ENCODE peak calls at places on chromosomes 2 and 18, in eight cellular contexts. M is tibial nerve, X is HCT116, Y is uterus, U is sigmoid colon, B is testis, O is right lobe of liver, G is breast epithelium. P is an unnamed sample. For H3K36me3, the result is how much of the 10 kb centered on the place peaks cover.

GRCh38 chr18:7565677-7566076 is 1.4 kb upstream of the PTPRM start:
- DNase-seq in Y (no peak), U (no peak), B (no peak), O (no peak), X (no peak), M (no peak), G (no peak), P (no peak)

GRCh38 chr18:75915941-75916640 is 488.6 kb upstream of the SMIM21 start:
- DNase-seq in M (no peak), U (no peak), Y (peak), G (no peak), B (peak), O (no peak), X (no peak), P (no peak)

GRCh38 chr2:182592691-182593393 is 123.2 kb upstream of the DNAJC10 start:
- DNase-seq in O (no peak), B (no peak), X (peak), M (no peak), G (no peak), Y (no peak), U (no peak), P (no peak)

GRCh38 chr2:11896386-11896785 is 150.0 kb downstream of the LPIN1 start:
- DNase-seq in G (no peak), U (no peak), M (no peak), O (no peak), B (no peak), X (no peak), Y (no peak), P (no peak)

GRCh38 chr18:26477828-26478466 is 70.4 kb downstream of the KCTD1 start:
- DNase-seq in B (no peak), O (no peak), Y (no peak), M (no peak), G (no peak), U (no peak), X (no peak), P (no peak)

GRCh38 chr18:66511810-66512209 is 92.1 kb downstream of the CDH19 start:
- DNase-seq in M (no peak), X (no peak), U (no peak), B (no peak), O (no peak), G (no peak), Y (no peak), P (no peak)

GRCh38 chr2:161954103-161954502 is 119.9 kb downstream of the DPP4 start:
- DNase-seq in O (no peak), U (no peak), X (no peak), M (no peak), B (no peak), G (no peak), Y (no peak), P (no peak)

GRCh38 chr2:219571311-219572236 is at the start of gene OBSL1:
- DNase-seq in B (peak), G (no peak), O (peak), U (peak), X (no peak), Y (peak), M (no peak), P (peak)

GRCh38 chr2:238510911-238511613 is 84.3 kb downstream of the ASB1 start:
- DNase-seq in X (no peak), B (no peak), Y (no peak), U (peak), M (no peak), O (no peak), G (no peak), P (no peak)

GRCh38 chr2:158637357-158637756 is 157.8 kb upstream of the DAPL1 start:
- DNase-seq in U (no peak), Y (no peak), B (no peak), M (no peak), X (no peak), G (no peak), O (no peak), P (no peak)

GRCh38 chr18:37419272-37419671 is 146.3 kb downstream of the CELF4 start:
- DNase-seq in O (no peak), X (no peak), Y (no peak), U (no peak), G (no peak), B (no peak), M (no peak), P (no peak)

GRCh38 chr2:25323042-25323514 is 18.6 kb downstream of the DNMT3A start:
- DNase-seq in O (no peak), G (no peak), X (no peak), B (peak), U (no peak), M (no peak), Y (no peak), P (no peak)

GRCh38 chr18:44592639-44593038 is 88.0 kb upstream of the SETBP1 start:
- DNase-seq in G (no peak), B (no peak), M (no peak), X (no peak), O (no peak), U (no peak), Y (no peak), P (no peak)

GRCh38 chr18:79395308-79395640 is 456 bp upstream of the NFATC1 start:
- DNase-seq in X (no peak), U (no peak), M (no peak), B (no peak), Y (no peak), O (no peak), G (no peak), P (no peak)

GRCh38 chr2:205684871-205685313 is 2.6 kb downstream of the NRP2 start:
- DNase-seq in X (no peak), U (peak), G (no peak), B (no peak), M (no peak), Y (peak), O (no peak), P (no peak)

GRCh38 chr2:3870222-3870621 is 166.8 kb downstream of the DCDC2C start:
- DNase-seq in U (no peak), O (no peak), X (no peak), B (no peak), M (no peak), Y (no peak), G (no peak), P (no peak)

GRCh38 chr2:187500585-187501359 is 52.7 kb upstream of the CALCRL start:
- DNase-seq in M (no peak), B (no peak), X (peak), U (no peak), Y (no peak), O (no peak), G (no peak), P (no peak)

GRCh38 chr2:28543316-28544068 is 47.6 kb downstream of the PLB1 start:
- DNase-seq in M (no peak), G (no peak), X (no peak), Y (no peak), O (no peak), B (no peak), U (peak), P (no peak)

DNA sequence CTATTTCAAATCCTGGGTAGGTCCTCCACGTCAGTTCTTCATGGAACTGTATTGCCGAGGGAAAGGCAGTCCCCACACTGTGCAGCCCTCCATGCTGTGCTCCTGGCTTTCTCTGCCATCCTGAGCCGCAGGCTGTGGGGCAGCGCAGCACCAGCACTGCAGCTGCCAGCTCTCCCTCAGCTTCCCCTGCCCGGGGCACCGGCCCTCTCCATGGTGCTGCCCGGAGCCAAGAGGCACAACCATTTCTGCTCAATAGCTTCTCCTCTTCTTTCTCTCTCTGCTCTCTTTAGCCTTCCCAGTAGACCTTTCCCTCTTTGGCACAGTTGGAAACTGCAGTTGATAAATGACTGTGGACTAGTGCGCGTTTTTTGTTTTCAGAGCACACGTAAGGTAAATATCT is 12.1 kb downstream of the ANKRD23 start:
- DNase-seq in U (no peak), O (peak), X (no peak), G (no peak), B (no peak), Y (no peak), M (no peak), P (peak)
- H3K36me3 ChIP-seq in U (half or more), O (under half), X (under half), G (under half), B (under half), Y (under half), M (half or more), P (under half)

DNA sequence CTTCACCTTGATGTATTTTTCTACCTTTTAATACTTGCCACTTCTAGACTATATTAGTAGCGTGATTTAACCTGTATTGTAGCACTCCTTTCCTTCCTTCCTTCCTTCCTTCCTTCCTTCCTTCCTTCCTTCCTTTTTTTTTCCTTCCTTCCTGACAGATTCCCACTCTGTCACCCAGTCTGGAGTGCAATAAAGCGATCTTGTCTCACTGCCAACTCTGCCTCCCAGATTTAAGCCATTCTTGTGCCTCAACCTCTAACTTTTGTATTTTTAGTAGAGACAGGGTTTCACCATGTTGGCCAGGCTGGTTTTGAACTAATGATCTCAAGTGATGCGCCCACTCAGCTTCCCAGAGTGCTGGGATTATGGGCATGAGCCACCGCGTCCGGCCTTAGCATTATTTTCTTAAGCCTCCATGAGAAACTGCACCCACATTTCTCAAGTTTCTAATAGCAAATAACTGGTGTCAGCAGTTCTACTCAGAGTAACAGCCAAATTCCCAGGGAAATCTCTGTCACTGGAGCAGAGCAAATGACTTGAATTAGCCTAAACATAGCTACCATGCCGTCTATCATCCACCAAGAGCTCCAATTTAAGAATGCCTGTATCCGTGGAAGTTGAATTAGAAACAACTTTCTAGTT is 529.2 kb downstream of the LRP1B start:
- DNase-seq in M (no peak), G (no peak), Y (no peak), X (no peak), B (no peak), U (no peak), O (no peak), P (no peak)
- TF ChIP-seq POLR2A in M (no peak), G (no peak), Y (no peak), X (no peak), B (no peak), U (no peak), O (no peak), P (no peak)

DNA sequence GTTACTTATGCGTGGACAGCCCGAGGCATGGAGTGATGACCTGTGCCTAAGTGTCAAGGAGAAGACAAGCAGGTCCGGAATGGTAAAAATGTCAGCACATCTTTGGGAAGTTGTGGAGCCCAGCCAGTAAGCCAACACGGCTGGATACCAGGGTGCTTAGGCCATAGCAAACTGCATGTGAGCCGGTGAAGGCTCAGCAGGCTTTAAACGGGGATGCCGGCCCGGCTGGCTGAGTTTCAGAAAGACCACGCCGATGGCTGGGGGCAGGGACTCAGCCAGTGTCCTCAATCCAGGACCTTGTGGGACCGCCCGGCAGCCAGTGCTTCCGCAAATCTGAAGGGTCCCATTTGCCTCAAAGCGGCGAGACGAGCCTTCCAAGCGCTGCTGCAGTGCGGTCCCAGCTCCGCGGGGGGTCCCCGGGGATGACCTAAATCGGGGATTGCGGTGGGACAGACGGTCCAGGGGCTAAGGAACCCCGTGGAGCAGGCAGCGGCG is 946 bp upstream of the AGAP1 start:
- DNase-seq in O (no peak), X (no peak), G (no peak), Y (peak), M (no peak), U (no peak), B (peak), P (no peak)
- H3K4me3 ChIP-seq in O (peak), X (no peak), G (peak), Y (peak), M (peak), U (peak), B (peak), P (peak)

GRCh38 chr2:178528647-178529046 is 48.4 kb downstream of the PLEKHA3 start:
- DNase-seq in Y (no peak), X (no peak), O (no peak), B (no peak), G (no peak), U (no peak), M (no peak), P (no peak)
- H3K36me3 ChIP-seq in Y (under half), X (under half), O (under half), B (under half), G (under half), U (under half), M (under half), P (under half)

DNA sequence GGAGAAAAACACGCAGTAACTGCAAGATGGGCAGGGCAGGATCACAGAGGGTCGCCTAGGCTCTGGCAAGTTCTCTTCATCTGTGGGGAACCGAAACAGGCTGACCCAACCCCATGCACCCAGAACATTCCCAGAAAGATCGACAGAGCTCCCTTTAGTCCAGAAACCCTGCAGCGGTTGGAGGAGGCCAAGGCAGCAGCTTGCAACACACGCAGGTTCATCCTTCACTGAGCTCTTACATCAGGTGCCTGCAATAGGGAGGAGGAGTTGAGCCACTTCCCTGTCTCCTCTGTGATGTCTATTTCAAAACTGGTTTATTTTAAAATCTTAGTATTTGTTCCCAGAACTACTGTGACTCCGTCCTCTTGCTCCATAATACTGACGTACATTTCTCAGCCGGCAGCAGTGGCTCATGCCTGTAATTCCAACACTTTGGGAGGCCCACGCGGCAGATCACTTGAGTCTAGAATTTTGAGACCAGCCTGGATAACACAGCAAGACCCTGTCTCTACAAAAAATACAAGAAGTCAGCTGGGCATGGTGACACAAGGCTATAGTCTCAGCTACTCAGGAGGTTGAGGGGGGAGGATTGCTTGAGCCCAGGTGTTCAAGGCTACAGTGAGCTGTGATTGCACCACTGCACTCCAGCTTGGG is 11.5 kb upstream of the SLC11A1 start:
- DNase-seq in Y (peak), O (peak), U (peak), G (no peak), X (no peak), B (peak), M (no peak), P (no peak)
- TF ChIP-seq POLR2A in Y (no peak), O (peak), U (no peak), G (no peak), X (no peak), B (no peak), M (no peak), P (no peak)

DNA sequence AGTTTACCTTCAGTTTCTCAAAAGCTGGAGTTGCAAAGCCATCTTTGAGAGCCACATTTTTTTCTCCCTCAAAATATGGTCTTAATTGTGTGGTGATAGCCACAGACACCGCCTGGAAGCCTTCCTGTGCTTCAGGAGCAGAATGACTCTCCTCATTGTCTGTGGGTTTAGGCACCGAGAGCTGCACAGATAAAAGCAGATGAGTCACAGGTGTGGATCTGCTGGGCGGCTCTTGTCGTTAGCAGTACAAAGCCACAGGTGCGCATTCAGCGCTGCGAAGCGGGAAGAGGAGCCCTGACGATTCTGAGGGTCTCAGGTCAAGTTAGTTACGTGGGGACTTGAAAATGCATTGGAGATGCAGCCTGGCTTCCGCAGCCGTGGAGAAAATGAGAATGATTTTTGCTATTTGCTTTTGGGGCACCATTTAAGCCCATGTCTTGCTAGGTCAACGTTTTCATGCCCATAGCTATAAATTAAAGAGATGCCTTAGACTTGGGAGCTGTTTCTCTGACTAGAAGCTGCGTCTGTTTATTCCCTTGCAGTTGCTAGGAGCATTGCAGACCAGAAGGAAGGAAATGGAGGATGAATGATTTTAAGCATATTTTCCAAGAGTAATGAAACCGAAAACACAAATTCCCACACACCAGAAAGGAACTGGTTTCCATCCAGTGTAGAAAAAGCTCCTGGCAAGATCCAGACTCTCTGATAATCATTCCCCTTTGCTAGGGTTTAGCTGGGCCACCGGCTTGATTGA is 51.5 kb downstream of the KLHL29 start:
- DNase-seq in U (peak), O (peak), M (no peak), Y (no peak), X (no peak), B (no peak), G (peak), P (no peak)
- H3K4me3 ChIP-seq in U (no peak), O (no peak), M (no peak), Y (no peak), X (no peak), B (no peak), G (no peak), P (no peak)

GRCh38 chr2:233444501-233444900 is 90.2 kb downstream of the DGKD start:
- DNase-seq in G (no peak), B (no peak), U (peak), O (peak), Y (no peak), X (no peak), M (no peak), P (no peak)
- H3K36me3 ChIP-seq in G (under half), B (under half), U (under half), O (under half), Y (under half), X (under half), M (half or more), P (half or more)